ENCODE peak calls at places on chromosomes 12 and 14, in seven cellular contexts. One of them, this sample, is unnamed.

GRCh38 chr14:96192049-96192448 is 12.6 kb upstream of the BDKRB2 start:
- DNase-seq in NCI-H1694 treated with DMSO at 0.1 percent for 48 hours: no peak
- DNase-seq in A172: no peak
- DNase-seq in right cardiac atrium: no peak
- DNase-seq in astrocyte of the spinal cord: no peak
- DNase-seq in CD8-positive, alpha-beta memory T cell: no peak
- DNase-seq in astrocyte: no peak
- DNase-seq in this sample: no peak

GRCh38 chr14:74612346-74613021 is 447 bp upstream of the LTBP2 start:
- DNase-seq in NCI-H1694 treated with DMSO at 0.1 percent for 48 hours: peak; percentile 89
- DNase-seq in A172: peak; percentile 25
- DNase-seq in right cardiac atrium: peak; percentile 83
- DNase-seq in astrocyte of the spinal cord: peak; percentile 84
- DNase-seq in CD8-positive, alpha-beta memory T cell: peak; percentile 85
- DNase-seq in astrocyte: peak; percentile 53
- DNase-seq in this sample: peak; percentile 35

GRCh38 chr12:14960548-14961465 is 594 bp downstream of the ARHGDIB start:
- DNase-seq in NCI-H1694 treated with DMSO at 0.1 percent for 48 hours: no peak
- DNase-seq in A172: peak; percentile 14
- DNase-seq in right cardiac atrium: peak; percentile 60
- DNase-seq in astrocyte of the spinal cord: peak; percentile 32
- DNase-seq in CD8-positive, alpha-beta memory T cell: peak; percentile 77
- DNase-seq in astrocyte: peak; percentile 56
- DNase-seq in this sample: no peak

GRCh38 chr12:6205761-6206160 is 5.6 kb downstream of the CD9 start:
- DNase-seq in NCI-H1694 treated with DMSO at 0.1 percent for 48 hours: no peak
- DNase-seq in A172: no peak
- DNase-seq in right cardiac atrium: no peak
- DNase-seq in astrocyte of the spinal cord: no peak
- DNase-seq in CD8-positive, alpha-beta memory T cell: no peak
- DNase-seq in astrocyte: no peak
- DNase-seq in this sample: no peak

GRCh38 chr12:4303750-4304149 is 17.3 kb upstream of the TIGAR start:
- DNase-seq in NCI-H1694 treated with DMSO at 0.1 percent for 48 hours: no peak
- DNase-seq in A172: no peak
- DNase-seq in right cardiac atrium: no peak
- DNase-seq in astrocyte of the spinal cord: no peak
- DNase-seq in CD8-positive, alpha-beta memory T cell: no peak
- DNase-seq in astrocyte: no peak
- DNase-seq in this sample: no peak

GRCh38 chr12:46071769-46072624 is 81.6 kb upstream of the SCAF11 start:
- DNase-seq in NCI-H1694 treated with DMSO at 0.1 percent for 48 hours: peak; percentile 9
- DNase-seq in A172: peak; percentile 73
- DNase-seq in right cardiac atrium: peak; percentile 62
- DNase-seq in astrocyte of the spinal cord: peak; percentile 64
- DNase-seq in CD8-positive, alpha-beta memory T cell: peak; percentile 62
- DNase-seq in astrocyte: peak; percentile 36
- DNase-seq in this sample: peak; percentile 56

GRCh38 chr12:19402743-19403400 is 36.4 kb upstream of the AEBP2 start:
- DNase-seq in NCI-H1694 treated with DMSO at 0.1 percent for 48 hours: peak; percentile 31
- DNase-seq in A172: peak; percentile 38
- DNase-seq in right cardiac atrium: peak; percentile 18
- DNase-seq in astrocyte of the spinal cord: peak; percentile 59
- DNase-seq in CD8-positive, alpha-beta memory T cell: no peak
- DNase-seq in astrocyte: peak; percentile 43
- DNase-seq in this sample: no peak

GRCh38 chr12:1606021-1606622 is 11.7 kb upstream of the FBXL14 start:
- DNase-seq in NCI-H1694 treated with DMSO at 0.1 percent for 48 hours: no peak
- DNase-seq in A172: peak; percentile 75
- DNase-seq in right cardiac atrium: peak; percentile 95
- DNase-seq in astrocyte of the spinal cord: peak; percentile 82
- DNase-seq in CD8-positive, alpha-beta memory T cell: peak; percentile 51
- DNase-seq in astrocyte: peak; percentile 77
- DNase-seq in this sample: peak; percentile 55

GRCh38 chr12:66467932-66468331 is 165.6 kb downstream of the HELB start:
- DNase-seq in NCI-H1694 treated with DMSO at 0.1 percent for 48 hours: no peak
- DNase-seq in A172: no peak
- DNase-seq in right cardiac atrium: no peak
- DNase-seq in astrocyte of the spinal cord: no peak
- DNase-seq in CD8-positive, alpha-beta memory T cell: no peak
- DNase-seq in astrocyte: no peak
- DNase-seq in this sample: no peak

GRCh38 chr12:56079729-56080555 is at the start of gene ERBB3:
- DNase-seq in NCI-H1694 treated with DMSO at 0.1 percent for 48 hours: peak; percentile 24
- DNase-seq in A172: peak; percentile 74
- DNase-seq in right cardiac atrium: peak; percentile 83
- DNase-seq in astrocyte of the spinal cord: peak; percentile 79
- DNase-seq in CD8-positive, alpha-beta memory T cell: peak; percentile 72
- DNase-seq in astrocyte: peak; percentile 81
- DNase-seq in this sample: peak; percentile 58

GRCh38 chr14:64796369-64796768 is 83.3 kb downstream of the SPTB start:
- DNase-seq in NCI-H1694 treated with DMSO at 0.1 percent for 48 hours: no peak
- DNase-seq in A172: no peak
- DNase-seq in right cardiac atrium: no peak
- DNase-seq in astrocyte of the spinal cord: no peak
- DNase-seq in CD8-positive, alpha-beta memory T cell: no peak
- DNase-seq in astrocyte: no peak
- DNase-seq in this sample: no peak

GRCh38 chr14:62921466-62921865 is 123.8 kb downstream of the KCNH5 start:
- DNase-seq in NCI-H1694 treated with DMSO at 0.1 percent for 48 hours: no peak
- DNase-seq in A172: no peak
- DNase-seq in right cardiac atrium: no peak
- DNase-seq in astrocyte of the spinal cord: no peak
- DNase-seq in CD8-positive, alpha-beta memory T cell: no peak
- DNase-seq in astrocyte: peak; percentile 25
- DNase-seq in this sample: no peak

GRCh38 chr14:76259029-76259735 is 107.5 kb downstream of the GPATCH2L start:
- DNase-seq in NCI-H1694 treated with DMSO at 0.1 percent for 48 hours: no peak
- DNase-seq in A172: no peak
- DNase-seq in right cardiac atrium: no peak
- DNase-seq in astrocyte of the spinal cord: no peak
- DNase-seq in CD8-positive, alpha-beta memory T cell: no peak
- DNase-seq in astrocyte: no peak
- DNase-seq in this sample: no peak

This sample was measured in cerebellar cortex.